ENCODE peak calls at places on chromosomes 7 and 10, in five cellular contexts. Z, B, P, K and G are unnamed samples.

GRCh38 chr10:8045728-8046494 is 8.6 kb upstream of the GATA3 start:
- DNase-seq in Z (no peak), B (no peak), P (peak), K (no peak), G (peak)

GRCh38 chr7:30224511-30225031 is 59.8 kb upstream of the ZNRF2 start:
- DNase-seq in Z (no peak), B (no peak), P (no peak), K (peak), G (no peak)

GRCh38 chr10:71234970-71235681 is 22.8 kb downstream of the UNC5B start:
- DNase-seq in Z (no peak), B (no peak), P (no peak), K (no peak), G (no peak)

GRCh38 chr10:99329238-99329890 is at the start of gene CNNM1:
- DNase-seq in Z (no peak), B (no peak), P (peak), K (no peak), G (no peak)

GRCh38 chr7:89618269-89618668 is 536.0 kb upstream of the STEAP1 start:
- DNase-seq in Z (no peak), B (no peak), P (no peak), K (no peak), G (no peak)

GRCh38 chr7:95434501-95435421 is at the start of gene PON2:
- DNase-seq in Z (peak), B (peak), P (peak), K (peak), G (peak)

GRCh38 chr7:31633894-31634494 is 53.0 kb upstream of the PPP1R17 start:
- DNase-seq in Z (peak), B (peak), P (no peak), K (no peak), G (peak)

GRCh38 chr7:130699686-130700085 is 13.3 kb upstream of the TSGA13 start:
- DNase-seq in Z (no peak), B (no peak), P (no peak), K (no peak), G (no peak)

GRCh38 chr10:126309193-126309592 is 79.1 kb downstream of the ADAM12 start:
- DNase-seq in Z (peak), B (no peak), P (no peak), K (no peak), G (no peak)

GRCh38 chr7:50803359-50804337 is 21.0 kb upstream of the GRB10 start:
- DNase-seq in Z (no peak), B (no peak), P (no peak), K (no peak), G (no peak)

GRCh38 chr7:50914460-50914859 is 131.8 kb upstream of the GRB10 start:
- DNase-seq in Z (peak), B (no peak), P (no peak), K (no peak), G (no peak)

GRCh38 chr7:37323912-37324430 is 124.7 kb downstream of the ELMO1 start:
- DNase-seq in Z (no peak), B (no peak), P (no peak), K (no peak), G (no peak)

GRCh38 chr10:31083765-31084184 is 52.1 kb upstream of the ZNF438 start:
- DNase-seq in Z (peak), B (peak), P (peak), K (peak), G (peak)

GRCh38 chr7:92684274-92684673 is 94.1 kb upstream of the FAM133B start:
- DNase-seq in Z (no peak), B (no peak), P (no peak), K (no peak), G (no peak)

GRCh38 chr7:106862317-106863183 is 2.5 kb upstream of the PIK3CG start:
- DNase-seq in Z (no peak), B (no peak), P (no peak), K (no peak), G (no peak)

GRCh38 chr7:155520114-155520513 is 26.2 kb downstream of the CNPY1 start:
- DNase-seq in Z (no peak), B (no peak), P (no peak), K (no peak), G (no peak)

GRCh38 chr7:28409716-28410627 is 2.3 kb upstream of the CREB5 start:
- DNase-seq in Z (no peak), B (no peak), P (peak), K (no peak), G (no peak)

DNA sequence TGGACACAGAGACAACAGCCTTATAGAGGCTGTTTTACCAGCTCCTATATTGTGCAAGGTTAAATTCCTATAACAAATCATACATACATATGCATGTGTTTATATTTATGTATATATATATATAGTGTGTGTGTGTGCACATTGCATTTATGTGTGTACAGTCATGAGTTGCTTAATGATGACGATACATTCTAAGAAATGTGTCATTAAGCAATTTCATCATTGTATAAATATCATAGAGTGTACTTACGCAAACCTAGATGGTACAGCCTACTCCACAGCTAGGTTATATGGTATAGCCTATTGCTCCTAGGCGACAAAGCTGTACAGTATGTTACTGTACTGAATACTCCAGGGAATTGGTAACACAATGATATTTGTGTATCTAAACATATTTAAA is 30.1 kb upstream of the TNKS2 start:
- DNase-seq in Z (no peak), B (no peak), P (no peak), K (no peak), G (no peak)
- TF ChIP-seq JUND in Z (no peak), B (no peak), P (no peak), K (no peak), G (no peak)

GRCh38 chr10:44004913-44005787 is 356.5 kb upstream of the ZNF32 start:
- DNase-seq in Z (no peak), B (no peak), P (peak), K (no peak), G (no peak)

GRCh38 chr10:44005788-44006099 is 357.1 kb upstream of the ZNF32 start:
- DNase-seq in Z (no peak), B (no peak), P (no peak), K (no peak), G (no peak)

GRCh38 chr10:44008917-44009620 is 360.4 kb upstream of the ZNF32 start:
- DNase-seq in Z (no peak), B (no peak), P (no peak), K (peak), G (no peak)

GRCh38 chr10:44008270-44008916 is 359.7 kb upstream of the ZNF32 start:
- DNase-seq in Z (no peak), B (no peak), P (no peak), K (peak), G (no peak)

GRCh38 chr10:44006826-44007225 is 358.1 kb upstream of the ZNF32 start:
- DNase-seq in Z (no peak), B (no peak), P (no peak), K (no peak), G (no peak)
- TF ChIP-seq JUND in Z (no peak), B (no peak), P (no peak), K (no peak), G (no peak)

GRCh38 chr7:9978111-9979064 is 995.3 kb upstream of the PHF14 start:
- DNase-seq in Z (no peak), B (no peak), P (no peak), K (no peak), G (no peak)
- TF ChIP-seq JUND in Z (no peak), B (no peak), P (no peak), K (no peak), G (no peak)

GRCh38 chr10:36003031-36003600 is 361.0 kb upstream of the FZD8 start:
- DNase-seq in Z (no peak), B (no peak), P (no peak), K (no peak), G (no peak)

GRCh38 chr10:35998036-35998435 is 355.9 kb upstream of the FZD8 start:
- DNase-seq in Z (no peak), B (no peak), P (no peak), K (no peak), G (no peak)

GRCh38 chr10:36007369-36007768 is 365.3 kb upstream of the FZD8 start:
- DNase-seq in Z (no peak), B (no peak), P (no peak), K (no peak), G (no peak)

GRCh38 chr10:36003688-36004087 is 361.6 kb upstream of the FZD8 start:
- DNase-seq in Z (no peak), B (no peak), P (no peak), K (no peak), G (no peak)
- TF ChIP-seq JUND in Z (no peak), B (no peak), P (no peak), K (no peak), G (no peak)